ENCODE peak calls at places on chromosome 16, in six cellular contexts. Q is activated CD8-positive, alpha-beta memory T cell treated with anti-CD3 and anti-CD28 coated beads for 24 hours; B is activated CD4-positive, alpha-beta T cell treated with anti-CD3 and anti-CD28 coated beads, Interleukin-2, amount 50 U/mL, for 1 hour; T is coronary artery; O is left cardiac atrium; M is activated naive CD4-positive, alpha-beta T cell. P is an unnamed sample.
A peak's percentile ranks its signal among the peaks of the same experiment; 100 is the strongest.

GRCh38 chr16:13098536-13098935 is 197.1 kb downstream of the SHISA9 start:
- DNase-seq in B (no peak), Q (no peak), O (no peak), M (no peak), T (no peak), P (no peak)

GRCh38 chr16:86722970-86723369 is 144.6 kb downstream of the FOXL1 start:
- DNase-seq in T (no peak), B (no peak), Q (no peak), O (no peak), M (no peak), P (no peak)

GRCh38 chr16:72500545-72500944 is 328.6 kb upstream of the PMFBP1 start:
- DNase-seq in M (no peak), B (no peak), T (no peak), Q (no peak), O (no peak), P (no peak)

GRCh38 chr16:1610071-1610840 is 1.6 kb downstream of the IFT140 start:
- DNase-seq in Q (peak; percentile 97), B (peak; percentile 92), M (peak; percentile 90), T (peak; percentile 92), O (peak; percentile 92), P (no peak)

GRCh38 chr16:79982356-79982755 is 381.8 kb upstream of the MAF start:
- DNase-seq in B (no peak), Q (no peak), T (no peak), O (no peak), M (no peak), P (no peak)

GRCh38 chr16:48963901-48964615 is 317.6 kb downstream of the CBLN1 start:
- DNase-seq in T (no peak), Q (no peak), O (no peak), B (no peak), M (no peak), P (no peak)

GRCh38 chr16:22314661-22315626 is 17.7 kb downstream of the POLR3E start:
- DNase-seq in O (no peak), B (no peak), M (no peak), Q (no peak), T (peak; percentile 49), P (peak; percentile 64)

GRCh38 chr16:89604764-89605163 is 8.7 kb upstream of the DPEP1 start:
- DNase-seq in O (no peak), M (no peak), Q (no peak), B (no peak), T (no peak), P (no peak)

GRCh38 chr16:47475786-47476185 is 14.7 kb downstream of the PHKB start:
- DNase-seq in Q (no peak), M (no peak), O (no peak), B (no peak), T (no peak), P (no peak)

GRCh38 chr16:24409045-24409444 is 130.3 kb upstream of the RBBP6 start:
- DNase-seq in Q (no peak), M (no peak), B (no peak), O (no peak), T (no peak), P (no peak)

GRCh38 chr16:52545157-52545543 is 1.8 kb downstream of the TOX3 start:
- DNase-seq in T (no peak), M (no peak), Q (no peak), O (no peak), B (no peak), P (no peak)

GRCh38 chr16:57265850-57266530 is 18.5 kb downstream of the PLLP start:
- DNase-seq in B (no peak), M (no peak), O (peak; percentile 88), T (no peak), Q (no peak), P (no peak)

GRCh38 chr16:24151482-24151939 is 104.6 kb upstream of the CACNG3 start:
- DNase-seq in M (peak; percentile 1), T (no peak), O (no peak), Q (no peak), B (peak; percentile 9), P (no peak)

GRCh38 chr16:89599451-89599858 is 14.0 kb upstream of the DPEP1 start:
- DNase-seq in T (no peak), M (no peak), Q (no peak), O (no peak), B (peak; percentile 41), P (no peak)

GRCh38 chr16:64206877-64207276 is 915.0 kb downstream of the CDH11 start:
- DNase-seq in T (no peak), B (no peak), O (no peak), M (no peak), Q (no peak), P (no peak)

GRCh38 chr16:2821483-2822157 is 4.6 kb downstream of the PRSS21 start:
- DNase-seq in O (no peak), Q (no peak), T (no peak), B (no peak), M (no peak), P (no peak)

GRCh38 chr16:89035013-89035697 is 58.1 kb upstream of the CBFA2T3 start:
- DNase-seq in B (no peak), Q (no peak), M (no peak), O (no peak), T (no peak), P (no peak)

GRCh38 chr16:56183266-56183665 is 8.0 kb upstream of the GNAO1 start:
- DNase-seq in Q (no peak), T (no peak), M (no peak), B (no peak), O (no peak), P (no peak)

GRCh38 chr16:58127033-58127556 is 2.1 kb downstream of the CFAP20 start:
- DNase-seq in Q (no peak), T (no peak), O (no peak), M (no peak), B (peak; percentile 21), P (no peak)

GRCh38 chr16:46857261-46857962 is 26.4 kb upstream of the C16orf87 start:
- DNase-seq in T (no peak), Q (no peak), M (no peak), B (no peak), O (no peak), P (no peak)

GRCh38 chr16:23999663-24000062 is 163.9 kb downstream of the PRKCB start:
- DNase-seq in O (no peak), M (no peak), T (no peak), Q (peak; percentile 73), B (no peak), P (no peak)

GRCh38 chr16:84084570-84085270 is 32.0 kb downstream of the MBTPS1 start:
- DNase-seq in B (peak; percentile 67), Q (peak; percentile 81), T (no peak), M (peak; percentile 44), O (peak; percentile 50), P (no peak)

GRCh38 chr16:66250686-66251405 is 115.6 kb upstream of the CDH5 start:
- DNase-seq in M (no peak), O (peak; percentile 68), T (peak; percentile 82), Q (no peak), B (no peak), P (no peak)

GRCh38 chr16:1678500-1679098 is 520 bp downstream of the JPT2 start:
- DNase-seq in T (no peak), O (peak; percentile 44), B (peak; percentile 43), Q (peak; percentile 78), M (peak; percentile 32), P (no peak)

GRCh38 chr16:67248401-67249177 is at the start of gene SLC9A5:
- DNase-seq in Q (peak; percentile 78), T (no peak), B (no peak), O (peak; percentile 43), M (no peak), P (no peak)

GRCh38 chr16:88354229-88355092 is 28.3 kb upstream of the ZNF469 start:
- DNase-seq in M (no peak), T (no peak), O (peak; percentile 11), B (no peak), Q (no peak), P (no peak)

GRCh38 chr16:1706386-1707192 is 594 bp downstream of the MAPK8IP3 start:
- DNase-seq in B (peak; percentile 35), M (peak; percentile 10), T (no peak), Q (peak; percentile 74), O (no peak), P (no peak)

GRCh38 chr16:9689597-9689996 is 492.6 kb downstream of the GRIN2A start:
- DNase-seq in O (no peak), Q (no peak), T (no peak), B (no peak), M (no peak), P (no peak)

GRCh38 chr16:15403392-15403995 is 7.9 kb downstream of the MPV17L start:
- DNase-seq in O (no peak), T (no peak), Q (no peak), M (no peak), B (no peak), P (no peak)

GRCh38 chr16:17277981-17278381 is 192.8 kb downstream of the XYLT1 start:
- DNase-seq in T (no peak), Q (no peak), O (peak; percentile 35), B (no peak), M (no peak), P (no peak)

GRCh38 chr16:1920727-1921155 is 2.5 kb upstream of the HS3ST6 start:
- DNase-seq in O (no peak), M (no peak), B (no peak), T (no peak), Q (no peak), P (no peak)

GRCh38 chr16:31063843-31064611 is 10.0 kb downstream of the ZNF668 start:
- DNase-seq in M (no peak), O (no peak), B (no peak), Q (no peak), T (no peak), P (no peak)

GRCh38 chr16:5042574-5043171 is 8.9 kb upstream of the NAGPA start:
- DNase-seq in Q (no peak), T (no peak), O (no peak), B (no peak), M (no peak), P (no peak)

GRCh38 chr16:49464877-49465504 is 91.4 kb downstream of the C16orf78 start:
- DNase-seq in B (no peak), M (peak; percentile 21), Q (peak; percentile 58), O (no peak), T (peak; percentile 62), P (no peak)

GRCh38 chr16:82152641-82153094 is 17.4 kb downstream of the MPHOSPH6 start:
- DNase-seq in M (no peak), O (no peak), T (no peak), Q (no peak), B (no peak), P (no peak)

GRCh38 chr16:49733278-49734009 is 122.5 kb downstream of the ZNF423 start:
- DNase-seq in Q (no peak), B (no peak), O (no peak), T (no peak), M (no peak), P (no peak)

GRCh38 chr16:87681990-87682570 is 79.8 kb downstream of the JPH3 start:
- DNase-seq in Q (no peak), O (no peak), M (no peak), B (no peak), T (no peak), P (no peak)

P was measured in vagina.